ENCODE peak calls at places on chromosomes 12 and 14, in seven cellular contexts. One of them, this sample, is unnamed.
A peak's percentile ranks its signal among the peaks of the same experiment; 100 is the strongest.

GRCh38 chr14:103889313-103890051 is 38.8 kb upstream of the TDRD9 start:
- DNase-seq in OCI-LY7: no peak
- DNase-seq in A673: no peak
- DNase-seq in cardiac muscle cell: peak; percentile 44
- DNase-seq in tibial artery: no peak
- DNase-seq in dorsolateral prefrontal cortex: no peak
- DNase-seq in colonic mucosa: peak; percentile 86
- DNase-seq in this sample: no peak

GRCh38 chr14:90137807-90138206 is 76.0 kb downstream of the KCNK13 start:
- DNase-seq in OCI-LY7: no peak
- DNase-seq in A673: no peak
- DNase-seq in cardiac muscle cell: peak; percentile 24
- DNase-seq in tibial artery: no peak
- DNase-seq in dorsolateral prefrontal cortex: no peak
- DNase-seq in colonic mucosa: no peak
- DNase-seq in this sample: no peak

GRCh38 chr14:69592923-69593677 is 18.3 kb upstream of the SUSD6 start:
- DNase-seq in OCI-LY7: no peak
- DNase-seq in A673: peak; percentile 94
- DNase-seq in cardiac muscle cell: peak; percentile 93
- DNase-seq in tibial artery: no peak
- DNase-seq in dorsolateral prefrontal cortex: peak; percentile 45
- DNase-seq in colonic mucosa: peak; percentile 58
- DNase-seq in this sample: peak; percentile 42

GRCh38 chr12:39081910-39082309 is 176.5 kb upstream of the CPNE8 start:
- DNase-seq in OCI-LY7: no peak
- DNase-seq in A673: no peak
- DNase-seq in cardiac muscle cell: no peak
- DNase-seq in tibial artery: no peak
- DNase-seq in dorsolateral prefrontal cortex: no peak
- DNase-seq in colonic mucosa: no peak
- DNase-seq in this sample: no peak

GRCh38 chr12:99619389-99620158 is 28.0 kb upstream of the GARIN6 start:
- DNase-seq in OCI-LY7: peak; percentile 67
- DNase-seq in A673: peak; percentile 61
- DNase-seq in cardiac muscle cell: peak; percentile 56
- DNase-seq in tibial artery: no peak
- DNase-seq in dorsolateral prefrontal cortex: no peak
- DNase-seq in colonic mucosa: no peak
- DNase-seq in this sample: peak; percentile 25

GRCh38 chr14:104749111-104749649 is 3.8 kb upstream of the SIVA1 start:
- DNase-seq in OCI-LY7: peak; percentile 43
- DNase-seq in A673: no peak
- DNase-seq in cardiac muscle cell: no peak
- DNase-seq in tibial artery: peak; percentile 61
- DNase-seq in dorsolateral prefrontal cortex: peak; percentile 70
- DNase-seq in colonic mucosa: peak; percentile 77
- DNase-seq in this sample: peak; percentile 13

GRCh38 chr12:15770021-15770420 is 19.2 kb downstream of the EPS8 start:
- DNase-seq in OCI-LY7: no peak
- DNase-seq in A673: no peak
- DNase-seq in cardiac muscle cell: no peak
- DNase-seq in tibial artery: no peak
- DNase-seq in dorsolateral prefrontal cortex: no peak
- DNase-seq in colonic mucosa: no peak
- DNase-seq in this sample: no peak

GRCh38 chr14:69049675-69050074 is 70.6 kb upstream of the ACTN1 start:
- DNase-seq in OCI-LY7: no peak
- DNase-seq in A673: no peak
- DNase-seq in cardiac muscle cell: peak; percentile 95
- DNase-seq in tibial artery: peak; percentile 70
- DNase-seq in dorsolateral prefrontal cortex: no peak
- DNase-seq in colonic mucosa: no peak
- DNase-seq in this sample: peak; percentile 74

GRCh38 chr12:11798856-11799530 is 149.5 kb downstream of the ETV6 start:
- DNase-seq in OCI-LY7: peak; percentile 39
- DNase-seq in A673: peak; percentile 85
- DNase-seq in cardiac muscle cell: peak; percentile 96
- DNase-seq in tibial artery: no peak
- DNase-seq in dorsolateral prefrontal cortex: no peak
- DNase-seq in colonic mucosa: no peak
- DNase-seq in this sample: no peak

GRCh38 chr12:25960176-25960575 is 1.7 kb downstream of the RASSF8 start:
- DNase-seq in OCI-LY7: no peak
- DNase-seq in A673: peak; percentile 28
- DNase-seq in cardiac muscle cell: peak; percentile 57
- DNase-seq in tibial artery: peak; percentile 51
- DNase-seq in dorsolateral prefrontal cortex: no peak
- DNase-seq in colonic mucosa: no peak
- DNase-seq in this sample: no peak

GRCh38 chr12:42609605-42610004 is 20.1 kb upstream of the PRICKLE1 start:
- DNase-seq in OCI-LY7: no peak
- DNase-seq in A673: no peak
- DNase-seq in cardiac muscle cell: no peak
- DNase-seq in tibial artery: no peak
- DNase-seq in dorsolateral prefrontal cortex: no peak
- DNase-seq in colonic mucosa: no peak
- DNase-seq in this sample: no peak

GRCh38 chr12:42608196-42608825 is 18.8 kb upstream of the PRICKLE1 start:
- DNase-seq in OCI-LY7: no peak
- DNase-seq in A673: no peak
- DNase-seq in cardiac muscle cell: no peak
- DNase-seq in tibial artery: no peak
- DNase-seq in dorsolateral prefrontal cortex: no peak
- DNase-seq in colonic mucosa: no peak
- DNase-seq in this sample: no peak

GRCh38 chr12:42605685-42606084 is 16.1 kb upstream of the PRICKLE1 start:
- DNase-seq in OCI-LY7: no peak
- DNase-seq in A673: no peak
- DNase-seq in cardiac muscle cell: no peak
- DNase-seq in tibial artery: no peak
- DNase-seq in dorsolateral prefrontal cortex: no peak
- DNase-seq in colonic mucosa: no peak
- DNase-seq in this sample: no peak

GRCh38 chr12:42611571-42612257 is 22.2 kb upstream of the PRICKLE1 start:
- DNase-seq in OCI-LY7: no peak
- DNase-seq in A673: no peak
- DNase-seq in cardiac muscle cell: no peak
- DNase-seq in tibial artery: no peak
- DNase-seq in dorsolateral prefrontal cortex: no peak
- DNase-seq in colonic mucosa: no peak
- DNase-seq in this sample: no peak

DNA sequence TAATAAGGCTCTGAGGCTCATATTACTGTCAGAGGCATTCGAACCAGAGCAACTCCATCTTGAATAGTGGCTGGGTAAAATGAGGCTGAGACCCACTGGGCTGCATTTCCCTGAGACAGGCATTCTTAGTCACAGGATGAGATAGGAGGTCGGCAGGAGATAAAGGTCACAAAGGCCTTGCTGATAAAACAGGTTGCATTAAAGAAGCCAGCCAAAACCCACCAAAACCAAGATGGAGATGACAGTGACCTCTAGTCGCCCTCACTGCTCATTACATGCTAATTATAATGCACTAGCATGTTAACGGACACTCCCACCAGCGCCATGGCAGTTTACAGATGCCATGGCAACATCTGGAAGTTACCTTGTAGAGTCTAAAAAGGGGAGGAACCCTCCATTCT is 18.0 kb upstream of the PRICKLE1 start:
- DNase-seq in OCI-LY7: no peak
- DNase-seq in A673: no peak
- DNase-seq in cardiac muscle cell: no peak
- DNase-seq in tibial artery: no peak
- DNase-seq in dorsolateral prefrontal cortex: no peak
- DNase-seq in colonic mucosa: no peak
- DNase-seq in this sample: no peak
- TF ChIP-seq CTCF in OCI-LY7: no peak
- TF ChIP-seq CTCF in A673: no peak
- TF ChIP-seq CTCF in cardiac muscle cell: no peak
- TF ChIP-seq CTCF in tibial artery: no peak
- TF ChIP-seq CTCF in dorsolateral prefrontal cortex: no peak
- TF ChIP-seq CTCF in colonic mucosa: no peak
- TF ChIP-seq CTCF in this sample: no peak

GRCh38 chr14:34713681-34714319 is 593 bp downstream of the CFL2 start:
- DNase-seq in OCI-LY7: peak; percentile 47
- DNase-seq in A673: peak; percentile 40
- DNase-seq in cardiac muscle cell: peak; percentile 59
- DNase-seq in tibial artery: peak; percentile 47
- DNase-seq in dorsolateral prefrontal cortex: no peak
- DNase-seq in colonic mucosa: peak; percentile 35
- DNase-seq in this sample: no peak
- H3K4me3 ChIP-seq in OCI-LY7: peak overlapping the region; percentile 92
- H3K4me3 ChIP-seq in A673: peak overlapping the region; percentile 88
- H3K4me3 ChIP-seq in cardiac muscle cell: peak overlapping the region; percentile 55
- H3K4me3 ChIP-seq in tibial artery: peak overlapping the region; percentile 69
- H3K4me3 ChIP-seq in dorsolateral prefrontal cortex: peak overlapping the region; percentile 84
- H3K4me3 ChIP-seq in colonic mucosa: peak overlapping the region; percentile 85
- H3K4me3 ChIP-seq in this sample: peak overlapping the region; percentile 76

GRCh38 chr14:59189281-59189821 is 884 bp downstream of the DAAM1 start:
- DNase-seq in OCI-LY7: peak; percentile 78
- DNase-seq in A673: peak; percentile 22
- DNase-seq in cardiac muscle cell: peak; percentile 33
- DNase-seq in tibial artery: no peak
- DNase-seq in dorsolateral prefrontal cortex: peak; percentile 34
- DNase-seq in colonic mucosa: peak; percentile 42
- DNase-seq in this sample: no peak
- TF ChIP-seq CTCF in OCI-LY7: peak; percentile 33
- TF ChIP-seq CTCF in A673: no peak
- TF ChIP-seq CTCF in cardiac muscle cell: peak; percentile 9
- TF ChIP-seq CTCF in tibial artery: peak; percentile 3
- TF ChIP-seq CTCF in dorsolateral prefrontal cortex: no peak
- TF ChIP-seq CTCF in colonic mucosa: no peak
- TF ChIP-seq CTCF in this sample: no peak

GRCh38 chr12:85833558-85833957 is 2.7 kb downstream of the RASSF9 start:
- DNase-seq in OCI-LY7: no peak
- DNase-seq in A673: no peak
- DNase-seq in cardiac muscle cell: no peak
- DNase-seq in tibial artery: no peak
- DNase-seq in dorsolateral prefrontal cortex: no peak
- DNase-seq in colonic mucosa: no peak
- DNase-seq in this sample: no peak
- H3K4me3 ChIP-seq in OCI-LY7: no peak overlapping the region
- H3K4me3 ChIP-seq in A673: no peak overlapping the region
- H3K4me3 ChIP-seq in cardiac muscle cell: no peak overlapping the region
- H3K4me3 ChIP-seq in tibial artery: no peak overlapping the region
- H3K4me3 ChIP-seq in dorsolateral prefrontal cortex: no peak overlapping the region
- H3K4me3 ChIP-seq in colonic mucosa: no peak overlapping the region
- H3K4me3 ChIP-seq in this sample: no peak overlapping the region

DNA sequence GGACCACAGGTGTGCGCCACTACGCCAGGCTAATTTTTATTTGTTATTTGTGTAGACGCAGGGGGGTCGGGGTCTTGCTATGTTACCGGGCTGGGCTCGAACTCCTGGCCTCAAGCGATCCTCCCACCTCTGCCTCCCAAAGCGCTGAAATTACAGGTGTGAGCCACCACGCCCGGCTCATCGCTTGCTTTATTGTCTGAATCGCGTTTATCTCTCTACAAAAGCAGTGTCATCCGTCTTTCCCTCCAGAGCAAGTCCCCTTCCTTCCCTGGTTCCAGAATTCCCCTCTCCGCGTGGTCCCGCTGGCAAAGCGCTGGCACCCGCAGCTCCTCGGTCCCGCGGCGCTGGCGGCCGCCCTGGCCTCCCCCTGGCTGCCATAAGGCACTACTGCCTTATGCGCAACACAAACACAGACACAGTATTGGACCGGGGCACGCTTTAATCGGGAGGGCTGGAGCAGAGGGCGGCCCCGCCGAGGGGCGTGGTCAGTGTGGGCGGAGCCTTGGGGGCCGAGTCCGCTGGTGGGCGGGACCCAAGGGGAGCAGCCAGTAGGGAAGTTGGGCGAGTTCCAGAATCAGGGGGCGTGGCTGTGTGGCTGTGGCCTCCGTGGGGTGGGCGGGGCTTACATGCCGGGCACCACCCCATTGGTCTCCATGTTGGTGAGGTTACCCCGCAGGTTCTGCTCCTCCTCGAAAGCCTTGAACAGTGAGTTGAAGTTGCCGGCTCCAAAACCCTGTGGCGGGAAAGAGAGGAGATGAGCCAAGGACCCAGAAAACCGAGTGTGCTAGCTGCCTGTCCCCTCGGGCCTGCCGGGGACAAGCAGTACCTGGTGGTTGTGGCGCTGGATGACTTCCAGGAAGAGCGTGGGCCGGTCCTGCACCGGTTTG is 19.3 kb downstream of the HPD start:
- DNase-seq in OCI-LY7: peak; percentile 99
- DNase-seq in A673: peak; percentile 98
- DNase-seq in cardiac muscle cell: peak; percentile 99
- DNase-seq in tibial artery: peak; percentile 100
- DNase-seq in dorsolateral prefrontal cortex: peak; percentile 93
- DNase-seq in colonic mucosa: peak; percentile 100
- DNase-seq in this sample: peak; percentile 78
- TF ChIP-seq CTCF in OCI-LY7: peak; percentile 35
- TF ChIP-seq CTCF in A673: peak; percentile 52
- TF ChIP-seq CTCF in cardiac muscle cell: peak; percentile 38
- TF ChIP-seq CTCF in tibial artery: peak; percentile 45
- TF ChIP-seq CTCF in dorsolateral prefrontal cortex: peak; percentile 44
- TF ChIP-seq CTCF in colonic mucosa: peak; percentile 44
- TF ChIP-seq CTCF in this sample: peak; percentile 52

This sample was measured in AG09309.